ENCODE peak calls at places on chromosome 15, in nine cellular contexts. O, F, T, M, X, V, S, L and Q are unnamed samples.

GRCh38 chr15:76368135-76368588 is 31.6 kb downstream of the ISL2 start:
- DNase-seq in X (no peak), L (no peak), S (no peak), V (no peak), T (no peak), F (no peak), O (no peak), M (no peak), Q (no peak)

GRCh38 chr15:68511073-68511991 is 67.5 kb upstream of the CORO2B start:
- DNase-seq in M (no peak), X (no peak), F (peak), L (no peak), O (peak), V (no peak), S (no peak), T (no peak), Q (no peak)

GRCh38 chr15:32994810-32995424 is 199.6 kb downstream of the FMN1 start:
- DNase-seq in O (peak), M (no peak), T (no peak), L (no peak), F (peak), X (no peak), S (no peak), V (no peak), Q (no peak)

GRCh38 chr15:73922186-73923151 is 3.8 kb upstream of the LOXL1 start:
- DNase-seq in O (peak), M (no peak), F (peak), L (no peak), X (no peak), S (no peak), V (no peak), T (no peak), Q (no peak)

GRCh38 chr15:66938114-66938830 is 127.1 kb upstream of the SMAD3 start:
- DNase-seq in S (no peak), L (no peak), M (no peak), F (no peak), O (no peak), X (no peak), T (no peak), V (no peak), Q (no peak)

GRCh38 chr15:85592148-85592547 is 202.6 kb downstream of the KLHL25 start:
- DNase-seq in L (no peak), S (no peak), X (no peak), V (no peak), O (peak), T (no peak), M (no peak), F (peak), Q (no peak)

GRCh38 chr15:63940956-63941620 is 105.2 kb downstream of the DAPK2 start:
- DNase-seq in M (no peak), X (no peak), O (no peak), L (peak), S (no peak), V (no peak), F (no peak), T (no peak), Q (no peak)

GRCh38 chr15:52183562-52184173 is 7.5 kb downstream of the GNB5 start:
- DNase-seq in M (peak), V (peak), S (no peak), L (no peak), T (no peak), X (peak), F (peak), O (peak), Q (no peak)

GRCh38 chr15:101129851-101130250 is 122.0 kb downstream of the CHSY1 start:
- DNase-seq in T (no peak), O (no peak), F (no peak), X (no peak), V (no peak), S (no peak), L (no peak), M (no peak), Q (no peak)

GRCh38 chr15:82139823-82140268 is 94.0 kb upstream of the MEX3B start:
- DNase-seq in S (no peak), X (no peak), O (peak), F (peak), T (no peak), M (no peak), L (no peak), V (peak), Q (no peak)

GRCh38 chr15:45715528-45715927 is 80.7 kb downstream of the SQOR start:
- DNase-seq in M (no peak), V (no peak), S (no peak), T (no peak), L (no peak), X (no peak), O (no peak), F (no peak), Q (no peak)